ENCODE peak calls at places on chromosomes 11 and 22, in nine cellular contexts. One of them, this sample, is unnamed.

GRCh38 chr11:130262424-130262823 is 52.3 kb downstream of the ZBTB44 start:
- DNase-seq in AG20443: no peak
- DNase-seq in stimulated activated naive CD8-positive, alpha-beta T cell treated with anti-CD3 and anti-CD28 coated beads, Interleukin-15, Interleukin-2, amounts not matched to agents 100 U/mL and 50 U/mL, for 24 hours: no peak
- DNase-seq in natural killer cell: no peak
- DNase-seq in non-pigmented ciliary epithelial cell: no peak
- DNase-seq in globus pallidus: no peak
- DNase-seq in SW 1271: no peak
- DNase-seq in ureter: no peak
- DNase-seq in naive B cell: no peak
- DNase-seq in this sample: no peak

GRCh38 chr11:122619757-122620156 is 35.8 kb upstream of the UBASH3B start:
- DNase-seq in natural killer cell: no peak
- DNase-seq in non-pigmented ciliary epithelial cell: no peak
- DNase-seq in globus pallidus: no peak
- DNase-seq in stimulated activated naive CD8-positive, alpha-beta T cell treated with anti-CD3 and anti-CD28 coated beads, Interleukin-15, Interleukin-2, amounts not matched to agents 100 U/mL and 50 U/mL, for 24 hours: no peak
- DNase-seq in AG20443: no peak
- DNase-seq in SW 1271: no peak
- DNase-seq in ureter: no peak
- DNase-seq in naive B cell: no peak
- DNase-seq in this sample: no peak

GRCh38 chr11:114317738-114318137 is 21.5 kb downstream of the NNMT start:
- DNase-seq in AG20443: no peak
- DNase-seq in non-pigmented ciliary epithelial cell: no peak
- DNase-seq in SW 1271: no peak
- DNase-seq in globus pallidus: no peak
- DNase-seq in stimulated activated naive CD8-positive, alpha-beta T cell treated with anti-CD3 and anti-CD28 coated beads, Interleukin-15, Interleukin-2, amounts not matched to agents 100 U/mL and 50 U/mL, for 24 hours: no peak
- DNase-seq in naive B cell: no peak
- DNase-seq in ureter: no peak
- DNase-seq in natural killer cell: no peak
- DNase-seq in this sample: no peak

GRCh38 chr22:38346506-38346905 is 29.3 kb upstream of the CSNK1E start:
- DNase-seq in ureter: peak
- DNase-seq in stimulated activated naive CD8-positive, alpha-beta T cell treated with anti-CD3 and anti-CD28 coated beads, Interleukin-15, Interleukin-2, amounts not matched to agents 100 U/mL and 50 U/mL, for 24 hours: no peak
- DNase-seq in naive B cell: no peak
- DNase-seq in SW 1271: no peak
- DNase-seq in globus pallidus: no peak
- DNase-seq in natural killer cell: no peak
- DNase-seq in non-pigmented ciliary epithelial cell: no peak
- DNase-seq in AG20443: no peak
- DNase-seq in this sample: peak

GRCh38 chr11:134542401-134543143 is 130.5 kb upstream of the B3GAT1 start:
- DNase-seq in non-pigmented ciliary epithelial cell: no peak
- DNase-seq in naive B cell: no peak
- DNase-seq in stimulated activated naive CD8-positive, alpha-beta T cell treated with anti-CD3 and anti-CD28 coated beads, Interleukin-15, Interleukin-2, amounts not matched to agents 100 U/mL and 50 U/mL, for 24 hours: no peak
- DNase-seq in SW 1271: no peak
- DNase-seq in globus pallidus: no peak
- DNase-seq in ureter: peak
- DNase-seq in AG20443: no peak
- DNase-seq in natural killer cell: no peak
- DNase-seq in this sample: no peak

GRCh38 chr11:14007566-14007965 is 45.0 kb downstream of the SPON1 start:
- DNase-seq in AG20443: no peak
- DNase-seq in stimulated activated naive CD8-positive, alpha-beta T cell treated with anti-CD3 and anti-CD28 coated beads, Interleukin-15, Interleukin-2, amounts not matched to agents 100 U/mL and 50 U/mL, for 24 hours: no peak
- DNase-seq in globus pallidus: no peak
- DNase-seq in naive B cell: no peak
- DNase-seq in ureter: no peak
- DNase-seq in non-pigmented ciliary epithelial cell: no peak
- DNase-seq in natural killer cell: no peak
- DNase-seq in SW 1271: no peak
- DNase-seq in this sample: no peak

GRCh38 chr22:26891431-26891830 is 234.0 kb downstream of the MIAT start:
- DNase-seq in SW 1271: no peak
- DNase-seq in natural killer cell: no peak
- DNase-seq in AG20443: no peak
- DNase-seq in non-pigmented ciliary epithelial cell: no peak
- DNase-seq in globus pallidus: no peak
- DNase-seq in stimulated activated naive CD8-positive, alpha-beta T cell treated with anti-CD3 and anti-CD28 coated beads, Interleukin-15, Interleukin-2, amounts not matched to agents 100 U/mL and 50 U/mL, for 24 hours: no peak
- DNase-seq in naive B cell: no peak
- DNase-seq in ureter: no peak
- DNase-seq in this sample: no peak

GRCh38 chr11:115715371-115715770 is 211.2 kb upstream of the CADM1 start:
- DNase-seq in non-pigmented ciliary epithelial cell: no peak
- DNase-seq in SW 1271: no peak
- DNase-seq in stimulated activated naive CD8-positive, alpha-beta T cell treated with anti-CD3 and anti-CD28 coated beads, Interleukin-15, Interleukin-2, amounts not matched to agents 100 U/mL and 50 U/mL, for 24 hours: no peak
- DNase-seq in naive B cell: no peak
- DNase-seq in ureter: no peak
- DNase-seq in AG20443: no peak
- DNase-seq in natural killer cell: no peak
- DNase-seq in globus pallidus: no peak
- DNase-seq in this sample: no peak

GRCh38 chr22:36948273-36949055 is 35.0 kb downstream of the CSF2RB start:
- DNase-seq in SW 1271: no peak
- DNase-seq in naive B cell: no peak
- DNase-seq in ureter: no peak
- DNase-seq in AG20443: peak
- DNase-seq in globus pallidus: no peak
- DNase-seq in stimulated activated naive CD8-positive, alpha-beta T cell treated with anti-CD3 and anti-CD28 coated beads, Interleukin-15, Interleukin-2, amounts not matched to agents 100 U/mL and 50 U/mL, for 24 hours: no peak
- DNase-seq in non-pigmented ciliary epithelial cell: no peak
- DNase-seq in natural killer cell: no peak
- DNase-seq in this sample: no peak

GRCh38 chr11:111282663-111283062 is 15.7 kb upstream of the POU2AF3 start:
- DNase-seq in stimulated activated naive CD8-positive, alpha-beta T cell treated with anti-CD3 and anti-CD28 coated beads, Interleukin-15, Interleukin-2, amounts not matched to agents 100 U/mL and 50 U/mL, for 24 hours: no peak
- DNase-seq in AG20443: no peak
- DNase-seq in natural killer cell: no peak
- DNase-seq in non-pigmented ciliary epithelial cell: no peak
- DNase-seq in globus pallidus: no peak
- DNase-seq in ureter: no peak
- DNase-seq in SW 1271: no peak
- DNase-seq in naive B cell: no peak
- DNase-seq in this sample: no peak

GRCh38 chr11:1757861-1758610 is 5.7 kb downstream of the CTSD start:
- DNase-seq in natural killer cell: peak
- DNase-seq in stimulated activated naive CD8-positive, alpha-beta T cell treated with anti-CD3 and anti-CD28 coated beads, Interleukin-15, Interleukin-2, amounts not matched to agents 100 U/mL and 50 U/mL, for 24 hours: peak
- DNase-seq in SW 1271: no peak
- DNase-seq in ureter: no peak
- DNase-seq in non-pigmented ciliary epithelial cell: no peak
- DNase-seq in AG20443: no peak
- DNase-seq in naive B cell: no peak
- DNase-seq in globus pallidus: no peak
- DNase-seq in this sample: no peak

GRCh38 chr11:73226297-73227006 is 8.4 kb downstream of the P2RY2 start:
- DNase-seq in stimulated activated naive CD8-positive, alpha-beta T cell treated with anti-CD3 and anti-CD28 coated beads, Interleukin-15, Interleukin-2, amounts not matched to agents 100 U/mL and 50 U/mL, for 24 hours: no peak
- DNase-seq in ureter: no peak
- DNase-seq in natural killer cell: no peak
- DNase-seq in AG20443: no peak
- DNase-seq in SW 1271: no peak
- DNase-seq in globus pallidus: no peak
- DNase-seq in non-pigmented ciliary epithelial cell: no peak
- DNase-seq in naive B cell: no peak
- DNase-seq in this sample: no peak

GRCh38 chr22:39182478-39183030 is 30.1 kb upstream of the CBX7 start:
- DNase-seq in AG20443: no peak
- DNase-seq in natural killer cell: no peak
- DNase-seq in non-pigmented ciliary epithelial cell: no peak
- DNase-seq in SW 1271: no peak
- DNase-seq in naive B cell: no peak
- DNase-seq in stimulated activated naive CD8-positive, alpha-beta T cell treated with anti-CD3 and anti-CD28 coated beads, Interleukin-15, Interleukin-2, amounts not matched to agents 100 U/mL and 50 U/mL, for 24 hours: no peak
- DNase-seq in globus pallidus: no peak
- DNase-seq in ureter: no peak
- DNase-seq in this sample: no peak

GRCh38 chr22:19271856-19272535 is 19.5 kb downstream of the CLTCL1 start:
- DNase-seq in AG20443: no peak
- DNase-seq in globus pallidus: no peak
- DNase-seq in naive B cell: no peak
- DNase-seq in ureter: no peak
- DNase-seq in SW 1271: no peak
- DNase-seq in non-pigmented ciliary epithelial cell: no peak
- DNase-seq in natural killer cell: no peak
- DNase-seq in stimulated activated naive CD8-positive, alpha-beta T cell treated with anti-CD3 and anti-CD28 coated beads, Interleukin-15, Interleukin-2, amounts not matched to agents 100 U/mL and 50 U/mL, for 24 hours: no peak
- DNase-seq in this sample: no peak

GRCh38 chr11:34178422-34178821 is 73.0 kb downstream of the NAT10 start:
- DNase-seq in non-pigmented ciliary epithelial cell: no peak
- DNase-seq in naive B cell: no peak
- DNase-seq in natural killer cell: no peak
- DNase-seq in AG20443: no peak
- DNase-seq in SW 1271: no peak
- DNase-seq in stimulated activated naive CD8-positive, alpha-beta T cell treated with anti-CD3 and anti-CD28 coated beads, Interleukin-15, Interleukin-2, amounts not matched to agents 100 U/mL and 50 U/mL, for 24 hours: no peak
- DNase-seq in ureter: no peak
- DNase-seq in globus pallidus: peak
- DNase-seq in this sample: no peak

GRCh38 chr22:43302462-43303109 is 40.6 kb downstream of the SCUBE1 start:
- DNase-seq in ureter: no peak
- DNase-seq in non-pigmented ciliary epithelial cell: no peak
- DNase-seq in stimulated activated naive CD8-positive, alpha-beta T cell treated with anti-CD3 and anti-CD28 coated beads, Interleukin-15, Interleukin-2, amounts not matched to agents 100 U/mL and 50 U/mL, for 24 hours: no peak
- DNase-seq in SW 1271: no peak
- DNase-seq in globus pallidus: no peak
- DNase-seq in AG20443: no peak
- DNase-seq in natural killer cell: no peak
- DNase-seq in naive B cell: no peak
- DNase-seq in this sample: no peak

GRCh38 chr11:126336646-126337045 is 18.8 kb upstream of the ST3GAL4 start:
- DNase-seq in AG20443: no peak
- DNase-seq in globus pallidus: no peak
- DNase-seq in SW 1271: no peak
- DNase-seq in non-pigmented ciliary epithelial cell: no peak
- DNase-seq in naive B cell: no peak
- DNase-seq in natural killer cell: no peak
- DNase-seq in stimulated activated naive CD8-positive, alpha-beta T cell treated with anti-CD3 and anti-CD28 coated beads, Interleukin-15, Interleukin-2, amounts not matched to agents 100 U/mL and 50 U/mL, for 24 hours: no peak
- DNase-seq in ureter: no peak
- DNase-seq in this sample: no peak

GRCh38 chr11:117733311-117733710 is 63.7 kb downstream of the DSCAML1 start:
- DNase-seq in non-pigmented ciliary epithelial cell: no peak
- DNase-seq in SW 1271: no peak
- DNase-seq in ureter: no peak
- DNase-seq in globus pallidus: no peak
- DNase-seq in stimulated activated naive CD8-positive, alpha-beta T cell treated with anti-CD3 and anti-CD28 coated beads, Interleukin-15, Interleukin-2, amounts not matched to agents 100 U/mL and 50 U/mL, for 24 hours: no peak
- DNase-seq in AG20443: no peak
- DNase-seq in natural killer cell: no peak
- DNase-seq in naive B cell: no peak
- DNase-seq in this sample: no peak

GRCh38 chr11:64848779-64849599 is 4.5 kb upstream of the CDC42BPG start:
- DNase-seq in stimulated activated naive CD8-positive, alpha-beta T cell treated with anti-CD3 and anti-CD28 coated beads, Interleukin-15, Interleukin-2, amounts not matched to agents 100 U/mL and 50 U/mL, for 24 hours: no peak
- DNase-seq in non-pigmented ciliary epithelial cell: no peak
- DNase-seq in naive B cell: peak
- DNase-seq in SW 1271: no peak
- DNase-seq in ureter: no peak
- DNase-seq in globus pallidus: no peak
- DNase-seq in AG20443: no peak
- DNase-seq in natural killer cell: no peak
- DNase-seq in this sample: peak

GRCh38 chr22:32764330-32765116 is 37.0 kb upstream of the TIMP3 start:
- DNase-seq in globus pallidus: no peak
- DNase-seq in ureter: no peak
- DNase-seq in naive B cell: no peak
- DNase-seq in non-pigmented ciliary epithelial cell: peak
- DNase-seq in stimulated activated naive CD8-positive, alpha-beta T cell treated with anti-CD3 and anti-CD28 coated beads, Interleukin-15, Interleukin-2, amounts not matched to agents 100 U/mL and 50 U/mL, for 24 hours: no peak
- DNase-seq in natural killer cell: no peak
- DNase-seq in AG20443: peak
- DNase-seq in SW 1271: no peak
- DNase-seq in this sample: no peak

GRCh38 chr22:44392446-44392921 is 79.7 kb upstream of the SHISAL1 start:
- DNase-seq in stimulated activated naive CD8-positive, alpha-beta T cell treated with anti-CD3 and anti-CD28 coated beads, Interleukin-15, Interleukin-2, amounts not matched to agents 100 U/mL and 50 U/mL, for 24 hours: no peak
- DNase-seq in natural killer cell: no peak
- DNase-seq in SW 1271: no peak
- DNase-seq in naive B cell: no peak
- DNase-seq in globus pallidus: no peak
- DNase-seq in AG20443: no peak
- DNase-seq in ureter: no peak
- DNase-seq in non-pigmented ciliary epithelial cell: no peak
- DNase-seq in this sample: peak

GRCh38 chr11:43866520-43866919 is 14.1 kb upstream of the ALKBH3 start:
- DNase-seq in naive B cell: no peak
- DNase-seq in natural killer cell: no peak
- DNase-seq in ureter: no peak
- DNase-seq in non-pigmented ciliary epithelial cell: peak
- DNase-seq in stimulated activated naive CD8-positive, alpha-beta T cell treated with anti-CD3 and anti-CD28 coated beads, Interleukin-15, Interleukin-2, amounts not matched to agents 100 U/mL and 50 U/mL, for 24 hours: no peak
- DNase-seq in AG20443: no peak
- DNase-seq in globus pallidus: no peak
- DNase-seq in SW 1271: no peak
- DNase-seq in this sample: no peak

GRCh38 chr22:23539135-23539838 is 40.8 kb downstream of the IGLL1 start:
- DNase-seq in natural killer cell: peak
- DNase-seq in globus pallidus: peak
- DNase-seq in ureter: peak
- DNase-seq in AG20443: peak
- DNase-seq in non-pigmented ciliary epithelial cell: no peak
- DNase-seq in naive B cell: peak
- DNase-seq in stimulated activated naive CD8-positive, alpha-beta T cell treated with anti-CD3 and anti-CD28 coated beads, Interleukin-15, Interleukin-2, amounts not matched to agents 100 U/mL and 50 U/mL, for 24 hours: peak
- DNase-seq in SW 1271: no peak
- DNase-seq in this sample: peak

GRCh38 chr11:62445314-62445740 is 26.5 kb downstream of the SCGB1A1 start:
- DNase-seq in stimulated activated naive CD8-positive, alpha-beta T cell treated with anti-CD3 and anti-CD28 coated beads, Interleukin-15, Interleukin-2, amounts not matched to agents 100 U/mL and 50 U/mL, for 24 hours: no peak
- DNase-seq in naive B cell: no peak
- DNase-seq in AG20443: peak
- DNase-seq in natural killer cell: no peak
- DNase-seq in SW 1271: no peak
- DNase-seq in non-pigmented ciliary epithelial cell: no peak
- DNase-seq in globus pallidus: no peak
- DNase-seq in ureter: peak
- DNase-seq in this sample: no peak

GRCh38 chr11:2699185-2699530 is 636 bp downstream of the KCNQ1OT1 start:
- DNase-seq in globus pallidus: no peak
- DNase-seq in non-pigmented ciliary epithelial cell: no peak
- DNase-seq in ureter: no peak
- DNase-seq in AG20443: no peak
- DNase-seq in SW 1271: no peak
- DNase-seq in naive B cell: no peak
- DNase-seq in natural killer cell: no peak
- DNase-seq in stimulated activated naive CD8-positive, alpha-beta T cell treated with anti-CD3 and anti-CD28 coated beads, Interleukin-15, Interleukin-2, amounts not matched to agents 100 U/mL and 50 U/mL, for 24 hours: peak
- DNase-seq in this sample: peak

GRCh38 chr11:46119352-46120216 is 1.7 kb downstream of the PHF21A start:
- DNase-seq in non-pigmented ciliary epithelial cell: no peak
- DNase-seq in AG20443: peak
- DNase-seq in natural killer cell: peak
- DNase-seq in naive B cell: peak
- DNase-seq in globus pallidus: peak
- DNase-seq in ureter: peak
- DNase-seq in stimulated activated naive CD8-positive, alpha-beta T cell treated with anti-CD3 and anti-CD28 coated beads, Interleukin-15, Interleukin-2, amounts not matched to agents 100 U/mL and 50 U/mL, for 24 hours: peak
- DNase-seq in SW 1271: no peak
- DNase-seq in this sample: peak

GRCh38 chr22:49292909-49293308 is 534.8 kb downstream of the BRD1 start:
- DNase-seq in SW 1271: no peak
- DNase-seq in stimulated activated naive CD8-positive, alpha-beta T cell treated with anti-CD3 and anti-CD28 coated beads, Interleukin-15, Interleukin-2, amounts not matched to agents 100 U/mL and 50 U/mL, for 24 hours: no peak
- DNase-seq in globus pallidus: no peak
- DNase-seq in non-pigmented ciliary epithelial cell: no peak
- DNase-seq in natural killer cell: no peak
- DNase-seq in AG20443: no peak
- DNase-seq in naive B cell: no peak
- DNase-seq in ureter: peak
- DNase-seq in this sample: no peak

GRCh38 chr22:49052023-49052538 is 775.6 kb downstream of the BRD1 start:
- DNase-seq in stimulated activated naive CD8-positive, alpha-beta T cell treated with anti-CD3 and anti-CD28 coated beads, Interleukin-15, Interleukin-2, amounts not matched to agents 100 U/mL and 50 U/mL, for 24 hours: peak
- DNase-seq in naive B cell: peak
- DNase-seq in ureter: peak
- DNase-seq in SW 1271: no peak
- DNase-seq in globus pallidus: no peak
- DNase-seq in non-pigmented ciliary epithelial cell: no peak
- DNase-seq in AG20443: no peak
- DNase-seq in natural killer cell: peak
- DNase-seq in this sample: peak

GRCh38 chr11:44986315-44986714 is 35.6 kb upstream of the TP53I11 start:
- DNase-seq in globus pallidus: no peak
- DNase-seq in stimulated activated naive CD8-positive, alpha-beta T cell treated with anti-CD3 and anti-CD28 coated beads, Interleukin-15, Interleukin-2, amounts not matched to agents 100 U/mL and 50 U/mL, for 24 hours: no peak
- DNase-seq in naive B cell: no peak
- DNase-seq in non-pigmented ciliary epithelial cell: no peak
- DNase-seq in SW 1271: no peak
- DNase-seq in ureter: no peak
- DNase-seq in natural killer cell: no peak
- DNase-seq in AG20443: no peak
- DNase-seq in this sample: no peak

GRCh38 chr11:6387811-6388599 is 2.3 kb upstream of the SMPD1 start:
- DNase-seq in non-pigmented ciliary epithelial cell: no peak
- DNase-seq in naive B cell: no peak
- DNase-seq in globus pallidus: no peak
- DNase-seq in SW 1271: no peak
- DNase-seq in stimulated activated naive CD8-positive, alpha-beta T cell treated with anti-CD3 and anti-CD28 coated beads, Interleukin-15, Interleukin-2, amounts not matched to agents 100 U/mL and 50 U/mL, for 24 hours: no peak
- DNase-seq in natural killer cell: no peak
- DNase-seq in ureter: no peak
- DNase-seq in AG20443: no peak
- DNase-seq in this sample: no peak

GRCh38 chr11:114262681-114263509 is 33.3 kb upstream of the NNMT start:
- DNase-seq in stimulated activated naive CD8-positive, alpha-beta T cell treated with anti-CD3 and anti-CD28 coated beads, Interleukin-15, Interleukin-2, amounts not matched to agents 100 U/mL and 50 U/mL, for 24 hours: no peak
- DNase-seq in natural killer cell: no peak
- DNase-seq in globus pallidus: peak
- DNase-seq in non-pigmented ciliary epithelial cell: no peak
- DNase-seq in ureter: no peak
- DNase-seq in AG20443: peak
- DNase-seq in naive B cell: peak
- DNase-seq in SW 1271: no peak
- DNase-seq in this sample: no peak